ENCODE peak calls at places on chromosomes 4 and X, in ten cellular contexts. W, S, V, E, F, P, U, A, R and Y are unnamed samples.

GRCh38 chr4:138330531-138330930 is 88.4 kb upstream of the SLC7A11 start:
- DNase-seq in W (no peak), S (no peak), V (no peak), E (no peak), F (no peak), P (no peak), U (no peak), A (no peak), R (no peak), Y (peak)

GRCh38 chr4:56656346-56656643 is 24.8 kb downstream of the HOPX start:
- DNase-seq in W (no peak), S (peak), V (no peak), E (peak), F (no peak), P (peak), U (peak), A (no peak), R (peak), Y (no peak)

GRCh38 chr4:37754410-37755185 is 68.4 kb upstream of the RELL1 start:
- DNase-seq in W (no peak), S (no peak), V (peak), E (no peak), F (no peak), P (peak), U (peak), A (no peak), R (no peak), Y (no peak)

GRCh38 chr4:174217273-174218126 is 66.0 kb downstream of the FBXO8 start:
- DNase-seq in W (peak), S (peak), V (no peak), E (no peak), F (peak), P (no peak), U (no peak), A (peak), R (no peak), Y (no peak)

GRCh38 chrX:74534569-74535038 is 79.8 kb downstream of the RLIM start:
- DNase-seq in W (peak), S (peak), V (no peak), E (no peak), F (no peak), P (peak), U (no peak), A (no peak), R (no peak), Y (no peak)

GRCh38 chr4:8694651-8695151 is 102.1 kb downstream of the CPZ start:
- DNase-seq in W (no peak), S (peak), V (no peak), E (no peak), F (no peak), P (no peak), U (no peak), A (no peak), R (no peak), Y (no peak)

GRCh38 chr4:4406455-4407298 is 19.8 kb downstream of the NSG1 start:
- DNase-seq in W (peak), S (no peak), V (no peak), E (no peak), F (no peak), P (no peak), U (no peak), A (no peak), R (no peak), Y (no peak)

GRCh38 chr4:108991929-108992328 is 229.1 kb upstream of the ETNPPL start:
- DNase-seq in W (peak), S (no peak), V (no peak), E (no peak), F (no peak), P (no peak), U (no peak), A (peak), R (no peak), Y (no peak)

GRCh38 chr4:140156529-140157171 is 2.7 kb upstream of the MAML3 start:
- DNase-seq in W (no peak), S (no peak), V (no peak), E (peak), F (no peak), P (peak), U (no peak), A (no peak), R (no peak), Y (no peak)

GRCh38 chr4:73648478-73648877 is 28.2 kb upstream of the RASSF6 start:
- DNase-seq in W (no peak), S (no peak), V (no peak), E (no peak), F (no peak), P (no peak), U (no peak), A (no peak), R (no peak), Y (no peak)

GRCh38 chr4:187307131-187307530 is 583.5 kb upstream of the FAT1 start:
- DNase-seq in W (peak), S (no peak), V (no peak), E (no peak), F (no peak), P (no peak), U (no peak), A (no peak), R (no peak), Y (no peak)

GRCh38 chr4:7822858-7823257 is 116.8 kb downstream of the AFAP1 start:
- DNase-seq in W (no peak), S (no peak), V (no peak), E (no peak), F (no peak), P (no peak), U (no peak), A (no peak), R (no peak), Y (no peak)

GRCh38 chr4:48130100-48130499 is 4.0 kb downstream of the TXK start:
- DNase-seq in W (no peak), S (no peak), V (no peak), E (no peak), F (no peak), P (no peak), U (no peak), A (no peak), R (no peak), Y (no peak)

GRCh38 chrX:11760958-11761357 is 2.9 kb downstream of the MSL3 start:
- DNase-seq in W (no peak), S (no peak), V (no peak), E (no peak), F (no peak), P (no peak), U (no peak), A (no peak), R (no peak), Y (no peak)

GRCh38 chrX:100674705-100675104 is 30.7 kb downstream of the SRPX2 start:
- DNase-seq in W (no peak), S (no peak), V (no peak), E (no peak), F (no peak), P (no peak), U (no peak), A (no peak), R (no peak), Y (no peak)

GRCh38 chrX:53318766-53319353 is 37.5 kb upstream of the IQSEC2 start:
- DNase-seq in W (no peak), S (no peak), V (no peak), E (no peak), F (no peak), P (no peak), U (no peak), A (no peak), R (peak), Y (no peak)